ENCODE peak calls at places on chromosomes 1 and 21, in seven cellular contexts. D is hippocampal formation, M is Peyer's patch, Q is GM12864, J is NCI-H1105 treated with DMSO at 0.1 percent for 48 hours, Z is Right ventricle myocardium superior, S is breast epithelium. X is an unnamed sample.

GRCh38 chr1:37616330-37616729 is 18.4 kb downstream of the RSPO1 start:
- DNase-seq in D (no peak), M (no peak), Q (no peak), J (no peak), Z (no peak), S (no peak), X (no peak)

GRCh38 chr1:6317101-6317760 is 56.3 kb upstream of the GPR153 start:
- DNase-seq in D (no peak), M (no peak), Q (no peak), J (no peak), Z (no peak), S (no peak), X (no peak)

GRCh38 chr1:167594827-167595226 is 35.2 kb upstream of the RCSD1 start:
- DNase-seq in D (no peak), M (no peak), Q (no peak), J (no peak), Z (no peak), S (no peak), X (no peak)

GRCh38 chr1:226060976-226061792 is 1.3 kb upstream of the H3-3A start:
- DNase-seq in D (peak), M (no peak), Q (no peak), J (no peak), Z (no peak), S (no peak), X (no peak)

GRCh38 chr1:4754816-4755215 is 100.4 kb downstream of the AJAP1 start:
- DNase-seq in D (no peak), M (no peak), Q (no peak), J (no peak), Z (no peak), S (no peak), X (no peak)

GRCh38 chr1:22428672-22429071 is 23.0 kb upstream of the ZBTB40 start:
- DNase-seq in D (no peak), M (no peak), Q (no peak), J (no peak), Z (no peak), S (no peak), X (no peak)

GRCh38 chr1:55286851-55287602 is 71.9 kb upstream of the USP24 start:
- DNase-seq in D (no peak), M (no peak), Q (no peak), J (no peak), Z (no peak), S (no peak), X (no peak)

GRCh38 chr21:18522181-18522771 is 118.7 kb upstream of the TMPRSS15 start:
- DNase-seq in D (peak), M (no peak), Q (no peak), J (peak), Z (no peak), S (no peak), X (no peak)

X was measured in cardiac septum.